ENCODE peak calls at places on chromosome 6, in nine cellular contexts. One of them, this sample, is unnamed.

GRCh38 chr6:158168054-158168303 is at the start of gene SERAC1:
- DNase-seq in esophagus squamous epithelium: no peak
- DNase-seq in endothelial cell of umbilical vein: no peak
- DNase-seq in astrocyte of the spinal cord: no peak
- DNase-seq in left lung: no peak
- DNase-seq in aorta: no peak
- DNase-seq in upper lobe of right lung: no peak
- DNase-seq in uterus: no peak
- DNase-seq in heart right ventricle: no peak
- DNase-seq in this sample: no peak

GRCh38 chr6:169530762-169531143 is 171.1 kb downstream of the WDR27 start:
- DNase-seq in aorta: no peak
- DNase-seq in heart right ventricle: no peak
- DNase-seq in left lung: no peak
- DNase-seq in endothelial cell of umbilical vein: no peak
- DNase-seq in uterus: no peak
- DNase-seq in esophagus squamous epithelium: no peak
- DNase-seq in upper lobe of right lung: no peak
- DNase-seq in astrocyte of the spinal cord: no peak
- DNase-seq in this sample: no peak

GRCh38 chr6:130908188-130908587 is 81.0 kb downstream of the SMLR1 start:
- DNase-seq in heart right ventricle: no peak
- DNase-seq in upper lobe of right lung: no peak
- DNase-seq in esophagus squamous epithelium: no peak
- DNase-seq in astrocyte of the spinal cord: no peak
- DNase-seq in aorta: no peak
- DNase-seq in left lung: no peak
- DNase-seq in uterus: no peak
- DNase-seq in endothelial cell of umbilical vein: no peak
- DNase-seq in this sample: no peak

GRCh38 chr6:149428606-149429005 is 28.5 kb downstream of the SUMO4 start:
- DNase-seq in endothelial cell of umbilical vein: no peak
- DNase-seq in aorta: no peak
- DNase-seq in astrocyte of the spinal cord: no peak
- DNase-seq in esophagus squamous epithelium: no peak
- DNase-seq in uterus: no peak
- DNase-seq in heart right ventricle: no peak
- DNase-seq in left lung: no peak
- DNase-seq in upper lobe of right lung: no peak
- DNase-seq in this sample: no peak

GRCh38 chr6:106799008-106799952 is 169.9 kb downstream of the QRSL1 start:
- DNase-seq in endothelial cell of umbilical vein: no peak
- DNase-seq in uterus: no peak
- DNase-seq in heart right ventricle: no peak
- DNase-seq in left lung: no peak
- DNase-seq in astrocyte of the spinal cord: peak
- DNase-seq in upper lobe of right lung: no peak
- DNase-seq in esophagus squamous epithelium: no peak
- DNase-seq in aorta: no peak
- DNase-seq in this sample: no peak

GRCh38 chr6:112682088-112682487 is 335.0 kb downstream of the RFPL4B start:
- DNase-seq in endothelial cell of umbilical vein: no peak
- DNase-seq in uterus: no peak
- DNase-seq in heart right ventricle: no peak
- DNase-seq in aorta: no peak
- DNase-seq in astrocyte of the spinal cord: no peak
- DNase-seq in left lung: no peak
- DNase-seq in esophagus squamous epithelium: no peak
- DNase-seq in upper lobe of right lung: no peak
- DNase-seq in this sample: no peak

GRCh38 chr6:167311286-167311685 is 13.6 kb upstream of the TTLL2 start:
- DNase-seq in upper lobe of right lung: no peak
- DNase-seq in endothelial cell of umbilical vein: no peak
- DNase-seq in astrocyte of the spinal cord: no peak
- DNase-seq in esophagus squamous epithelium: no peak
- DNase-seq in aorta: no peak
- DNase-seq in uterus: peak
- DNase-seq in left lung: no peak
- DNase-seq in heart right ventricle: no peak
- DNase-seq in this sample: no peak

GRCh38 chr6:168383062-168383854 is 57.7 kb upstream of the SMOC2 start:
- DNase-seq in uterus: no peak
- DNase-seq in heart right ventricle: no peak
- DNase-seq in endothelial cell of umbilical vein: no peak
- DNase-seq in left lung: peak
- DNase-seq in upper lobe of right lung: no peak
- DNase-seq in esophagus squamous epithelium: no peak
- DNase-seq in astrocyte of the spinal cord: no peak
- DNase-seq in aorta: no peak
- DNase-seq in this sample: no peak

GRCh38 chr6:104784884-104785283 is 74.8 kb downstream of the HACE1 start:
- DNase-seq in endothelial cell of umbilical vein: peak
- DNase-seq in astrocyte of the spinal cord: peak
- DNase-seq in uterus: no peak
- DNase-seq in aorta: no peak
- DNase-seq in heart right ventricle: no peak
- DNase-seq in esophagus squamous epithelium: no peak
- DNase-seq in left lung: no peak
- DNase-seq in upper lobe of right lung: no peak
- DNase-seq in this sample: no peak

GRCh38 chr6:13165518-13166186 is 162.7 kb downstream of the TBC1D7 start:
- DNase-seq in esophagus squamous epithelium: no peak
- DNase-seq in uterus: no peak
- DNase-seq in left lung: no peak
- DNase-seq in endothelial cell of umbilical vein: no peak
- DNase-seq in astrocyte of the spinal cord: no peak
- DNase-seq in heart right ventricle: no peak
- DNase-seq in aorta: no peak
- DNase-seq in upper lobe of right lung: no peak
- DNase-seq in this sample: no peak

GRCh38 chr6:398558-399078 is 7.1 kb downstream of the IRF4 start:
- DNase-seq in astrocyte of the spinal cord: no peak
- DNase-seq in aorta: no peak
- DNase-seq in uterus: no peak
- DNase-seq in upper lobe of right lung: no peak
- DNase-seq in left lung: no peak
- DNase-seq in heart right ventricle: no peak
- DNase-seq in esophagus squamous epithelium: no peak
- DNase-seq in endothelial cell of umbilical vein: no peak
- DNase-seq in this sample: no peak

GRCh38 chr6:12012231-12012565 is at the start of gene HIVEP1:
- DNase-seq in astrocyte of the spinal cord: no peak
- DNase-seq in uterus: peak
- DNase-seq in esophagus squamous epithelium: no peak
- DNase-seq in endothelial cell of umbilical vein: no peak
- DNase-seq in left lung: no peak
- DNase-seq in upper lobe of right lung: no peak
- DNase-seq in heart right ventricle: no peak
- DNase-seq in aorta: no peak
- DNase-seq in this sample: no peak

GRCh38 chr6:3392930-3393575 is 63.8 kb downstream of the SLC22A23 start:
- DNase-seq in heart right ventricle: no peak
- DNase-seq in astrocyte of the spinal cord: no peak
- DNase-seq in aorta: no peak
- DNase-seq in upper lobe of right lung: no peak
- DNase-seq in left lung: no peak
- DNase-seq in endothelial cell of umbilical vein: no peak
- DNase-seq in uterus: no peak
- DNase-seq in esophagus squamous epithelium: no peak
- DNase-seq in this sample: no peak

DNA sequence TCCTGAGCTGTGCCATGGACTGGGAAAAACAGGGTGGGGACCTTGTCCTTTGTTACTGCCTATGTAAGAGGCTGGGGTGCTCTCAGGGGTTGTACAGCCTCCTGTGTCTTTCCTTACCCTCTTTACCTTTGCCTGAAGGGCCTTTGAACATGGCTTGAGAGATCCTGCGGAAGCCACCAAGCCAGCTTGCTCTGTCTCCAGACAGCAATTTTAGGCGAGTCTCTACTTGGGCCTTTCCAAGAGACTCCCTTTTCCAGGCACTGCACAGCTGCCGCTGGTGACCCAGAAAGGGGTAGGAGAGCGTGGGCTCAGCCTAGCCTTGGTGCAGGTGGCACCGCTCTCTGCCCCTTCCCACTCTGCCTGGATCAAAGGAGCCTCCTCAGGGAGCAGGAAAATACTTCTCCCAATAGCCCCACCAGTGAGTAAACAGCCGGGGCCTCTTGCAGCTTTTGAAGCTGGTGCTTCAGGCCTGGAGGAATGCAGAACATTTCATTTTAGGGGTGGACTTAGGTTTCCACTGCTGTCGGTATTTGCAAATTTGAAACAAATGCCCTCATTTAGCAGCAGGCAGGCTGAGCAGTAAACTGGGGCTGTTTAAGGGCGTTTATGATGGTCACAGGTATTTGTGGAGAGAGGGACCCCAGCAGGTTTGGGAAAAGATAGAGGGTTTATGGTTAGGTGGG is 13.9 kb downstream of the PTK7 start:
- DNase-seq in astrocyte of the spinal cord: no peak
- DNase-seq in esophagus squamous epithelium: no peak
- DNase-seq in aorta: no peak
- DNase-seq in heart right ventricle: no peak
- DNase-seq in upper lobe of right lung: peak
- DNase-seq in endothelial cell of umbilical vein: no peak
- DNase-seq in left lung: peak
- DNase-seq in uterus: no peak
- DNase-seq in this sample: no peak
- H3K4me3 ChIP-seq in astrocyte of the spinal cord: no peak
- H3K4me3 ChIP-seq in esophagus squamous epithelium: no peak
- H3K4me3 ChIP-seq in aorta: no peak
- H3K4me3 ChIP-seq in heart right ventricle: no peak
- H3K4me3 ChIP-seq in upper lobe of right lung: peak
- H3K4me3 ChIP-seq in endothelial cell of umbilical vein: no peak
- H3K4me3 ChIP-seq in left lung: no peak
- H3K4me3 ChIP-seq in uterus: no peak
- H3K4me3 ChIP-seq in this sample: no peak

DNA sequence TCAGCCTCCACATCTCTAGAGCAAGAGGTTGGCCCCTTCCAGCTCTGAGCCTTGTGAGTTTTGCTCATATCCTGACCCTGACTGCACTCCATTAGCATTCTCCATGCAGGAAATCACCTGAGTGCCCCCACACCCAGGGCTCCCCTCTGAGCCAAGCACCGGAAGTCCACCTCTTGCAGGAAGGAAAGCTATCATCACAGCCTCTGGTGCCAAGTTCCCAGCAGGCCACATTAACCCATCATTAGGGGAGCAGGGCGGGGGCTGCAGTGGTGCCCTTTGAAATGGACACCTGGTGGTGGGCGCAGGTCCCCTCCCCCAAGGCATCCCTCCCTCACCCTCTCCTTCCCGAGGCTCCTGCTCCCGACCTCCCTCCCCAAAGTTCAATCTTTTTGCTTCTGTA is 16.1 kb downstream of the GRM4 start:
- DNase-seq in upper lobe of right lung: no peak
- DNase-seq in esophagus squamous epithelium: no peak
- DNase-seq in uterus: no peak
- DNase-seq in astrocyte of the spinal cord: no peak
- DNase-seq in heart right ventricle: no peak
- DNase-seq in left lung: no peak
- DNase-seq in aorta: no peak
- DNase-seq in endothelial cell of umbilical vein: no peak
- DNase-seq in this sample: no peak
- H3K4me3 ChIP-seq in upper lobe of right lung: no peak
- H3K4me3 ChIP-seq in esophagus squamous epithelium: no peak
- H3K4me3 ChIP-seq in uterus: no peak
- H3K4me3 ChIP-seq in astrocyte of the spinal cord: no peak
- H3K4me3 ChIP-seq in heart right ventricle: no peak
- H3K4me3 ChIP-seq in left lung: no peak
- H3K4me3 ChIP-seq in aorta: no peak
- H3K4me3 ChIP-seq in endothelial cell of umbilical vein: no peak
- H3K4me3 ChIP-seq in this sample: no peak

GRCh38 chr6:87724994-87725811 is 23.2 kb upstream of the AKIRIN2 start:
- DNase-seq in endothelial cell of umbilical vein: no peak
- DNase-seq in left lung: no peak
- DNase-seq in esophagus squamous epithelium: no peak
- DNase-seq in uterus: no peak
- DNase-seq in heart right ventricle: no peak
- DNase-seq in upper lobe of right lung: no peak
- DNase-seq in aorta: no peak
- DNase-seq in astrocyte of the spinal cord: no peak
- DNase-seq in this sample: no peak
- H3K4me3 ChIP-seq in endothelial cell of umbilical vein: no peak
- H3K4me3 ChIP-seq in left lung: no peak
- H3K4me3 ChIP-seq in esophagus squamous epithelium: no peak
- H3K4me3 ChIP-seq in uterus: no peak
- H3K4me3 ChIP-seq in heart right ventricle: no peak
- H3K4me3 ChIP-seq in upper lobe of right lung: no peak
- H3K4me3 ChIP-seq in aorta: no peak
- H3K4me3 ChIP-seq in astrocyte of the spinal cord: no peak
- H3K4me3 ChIP-seq in this sample: no peak

GRCh38 chr6:10410214-10410873 is 4.5 kb downstream of the TFAP2A start:
- DNase-seq in left lung: no peak
- DNase-seq in esophagus squamous epithelium: no peak
- DNase-seq in astrocyte of the spinal cord: no peak
- DNase-seq in heart right ventricle: no peak
- DNase-seq in aorta: no peak
- DNase-seq in endothelial cell of umbilical vein: no peak
- DNase-seq in uterus: no peak
- DNase-seq in upper lobe of right lung: no peak
- DNase-seq in this sample: no peak

GRCh38 chr6:10411915-10412164 is 3.0 kb downstream of the TFAP2A start:
- DNase-seq in heart right ventricle: no peak
- DNase-seq in esophagus squamous epithelium: no peak
- DNase-seq in endothelial cell of umbilical vein: peak
- DNase-seq in left lung: no peak
- DNase-seq in uterus: no peak
- DNase-seq in upper lobe of right lung: no peak
- DNase-seq in aorta: no peak
- DNase-seq in astrocyte of the spinal cord: no peak
- DNase-seq in this sample: no peak

GRCh38 chr6:10409160-10409765 is 5.6 kb downstream of the TFAP2A start:
- DNase-seq in esophagus squamous epithelium: no peak
- DNase-seq in left lung: no peak
- DNase-seq in aorta: no peak
- DNase-seq in endothelial cell of umbilical vein: no peak
- DNase-seq in upper lobe of right lung: no peak
- DNase-seq in uterus: no peak
- DNase-seq in heart right ventricle: no peak
- DNase-seq in astrocyte of the spinal cord: no peak
- DNase-seq in this sample: no peak

GRCh38 chr6:10411131-10411914 is 3.6 kb downstream of the TFAP2A start:
- DNase-seq in endothelial cell of umbilical vein: no peak
- DNase-seq in esophagus squamous epithelium: no peak
- DNase-seq in upper lobe of right lung: no peak
- DNase-seq in heart right ventricle: no peak
- DNase-seq in aorta: no peak
- DNase-seq in astrocyte of the spinal cord: no peak
- DNase-seq in left lung: no peak
- DNase-seq in uterus: no peak
- DNase-seq in this sample: no peak

DNA sequence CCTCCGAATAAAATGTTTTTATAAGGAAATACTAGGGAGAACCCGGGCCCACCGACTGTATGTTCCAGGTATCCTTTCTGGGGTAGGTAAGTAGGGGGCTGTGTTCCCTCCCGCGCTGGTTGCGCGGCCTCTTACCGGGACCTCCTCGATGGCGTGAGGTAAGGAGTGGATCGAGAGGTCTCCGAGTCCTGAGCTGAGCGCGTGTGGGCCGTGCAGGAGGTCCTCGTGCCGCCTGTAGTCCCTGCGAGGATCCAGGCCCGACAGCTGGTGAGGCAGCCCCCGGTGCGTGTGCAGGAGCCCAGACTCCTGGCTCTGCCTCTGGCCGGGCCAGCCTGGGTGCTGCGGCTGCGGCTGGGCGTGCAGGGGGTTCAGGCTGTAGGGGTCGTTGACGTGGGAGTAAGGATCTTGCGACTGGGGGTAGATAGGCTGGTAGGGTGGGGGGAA is 5.1 kb downstream of the TFAP2A start:
- DNase-seq in endothelial cell of umbilical vein: no peak
- DNase-seq in left lung: peak
- DNase-seq in esophagus squamous epithelium: no peak
- DNase-seq in astrocyte of the spinal cord: no peak
- DNase-seq in heart right ventricle: no peak
- DNase-seq in uterus: no peak
- DNase-seq in aorta: no peak
- DNase-seq in upper lobe of right lung: no peak
- DNase-seq in this sample: no peak
- H3K4me3 ChIP-seq in endothelial cell of umbilical vein: no peak
- H3K4me3 ChIP-seq in left lung: no peak
- H3K4me3 ChIP-seq in esophagus squamous epithelium: peak
- H3K4me3 ChIP-seq in astrocyte of the spinal cord: no peak
- H3K4me3 ChIP-seq in heart right ventricle: no peak
- H3K4me3 ChIP-seq in uterus: no peak
- H3K4me3 ChIP-seq in aorta: no peak
- H3K4me3 ChIP-seq in upper lobe of right lung: no peak
- H3K4me3 ChIP-seq in this sample: peak

This sample was measured in lower leg skin.